ENCODE peak calls at places on chromosomes 3 and 15, in eight cellular contexts. One of them, this sample, is unnamed.

GRCh38 chr3:186400677-186401076 is 38.6 kb upstream of the DGKG start:
- DNase-seq in neural progenitor cell: no peak
- DNase-seq in A673: no peak
- DNase-seq in astrocyte of the spinal cord: no peak
- DNase-seq in Peyer's patch: no peak
- DNase-seq in stomach: no peak
- DNase-seq in fibroblast of mammary gland: peak; percentile 49
- DNase-seq in body of pancreas: no peak
- DNase-seq in this sample: no peak

GRCh38 chr15:55267401-55268053 is 22.1 kb downstream of the RAB27A start:
- DNase-seq in neural progenitor cell: no peak
- DNase-seq in Peyer's patch: peak; percentile 81
- DNase-seq in A673: peak; percentile 17
- DNase-seq in astrocyte of the spinal cord: peak; percentile 45
- DNase-seq in body of pancreas: peak; percentile 23
- DNase-seq in fibroblast of mammary gland: peak; percentile 43
- DNase-seq in stomach: peak; percentile 50
- DNase-seq in this sample: no peak

GRCh38 chr3:127171721-127172120 is 21.2 kb upstream of the PRR23E start:
- DNase-seq in neural progenitor cell: no peak
- DNase-seq in fibroblast of mammary gland: no peak
- DNase-seq in body of pancreas: no peak
- DNase-seq in A673: no peak
- DNase-seq in stomach: no peak
- DNase-seq in astrocyte of the spinal cord: no peak
- DNase-seq in Peyer's patch: peak; percentile 6
- DNase-seq in this sample: no peak

GRCh38 chr3:177471733-177472480 is 274.6 kb upstream of the TBL1XR1 start:
- DNase-seq in astrocyte of the spinal cord: no peak
- DNase-seq in body of pancreas: no peak
- DNase-seq in A673: no peak
- DNase-seq in stomach: no peak
- DNase-seq in Peyer's patch: no peak
- DNase-seq in fibroblast of mammary gland: no peak
- DNase-seq in neural progenitor cell: no peak
- DNase-seq in this sample: no peak

GRCh38 chr3:46706771-46707582 is 5.8 kb downstream of the TMIE start:
- DNase-seq in Peyer's patch: no peak
- DNase-seq in body of pancreas: peak; percentile 2
- DNase-seq in neural progenitor cell: no peak
- DNase-seq in A673: no peak
- DNase-seq in stomach: no peak
- DNase-seq in fibroblast of mammary gland: no peak
- DNase-seq in astrocyte of the spinal cord: no peak
- DNase-seq in this sample: no peak

GRCh38 chr3:103184772-103185171 is 750.0 kb downstream of the ZPLD1 start:
- DNase-seq in neural progenitor cell: no peak
- DNase-seq in stomach: no peak
- DNase-seq in body of pancreas: no peak
- DNase-seq in astrocyte of the spinal cord: peak; percentile 37
- DNase-seq in fibroblast of mammary gland: no peak
- DNase-seq in A673: no peak
- DNase-seq in Peyer's patch: no peak
- DNase-seq in this sample: no peak

GRCh38 chr3:148077318-148077923 is 620.3 kb upstream of the AGTR1 start:
- DNase-seq in stomach: no peak
- DNase-seq in fibroblast of mammary gland: peak; percentile 48
- DNase-seq in body of pancreas: no peak
- DNase-seq in Peyer's patch: no peak
- DNase-seq in A673: peak; percentile 54
- DNase-seq in astrocyte of the spinal cord: peak; percentile 70
- DNase-seq in neural progenitor cell: peak; percentile 36
- DNase-seq in this sample: no peak

GRCh38 chr3:87855626-87856025 is 203.2 kb downstream of the CGGBP1 start:
- DNase-seq in fibroblast of mammary gland: peak; percentile 73
- DNase-seq in astrocyte of the spinal cord: peak; percentile 41
- DNase-seq in Peyer's patch: no peak
- DNase-seq in A673: peak; percentile 17
- DNase-seq in neural progenitor cell: no peak
- DNase-seq in body of pancreas: no peak
- DNase-seq in stomach: no peak
- DNase-seq in this sample: no peak

GRCh38 chr15:91953432-91953831 is 99.9 kb downstream of the SLCO3A1 start:
- DNase-seq in Peyer's patch: no peak
- DNase-seq in body of pancreas: no peak
- DNase-seq in fibroblast of mammary gland: no peak
- DNase-seq in neural progenitor cell: no peak
- DNase-seq in A673: no peak
- DNase-seq in astrocyte of the spinal cord: no peak
- DNase-seq in stomach: no peak
- DNase-seq in this sample: no peak

GRCh38 chr3:170740726-170741591 is 129.0 kb downstream of the RPL22L1 start:
- DNase-seq in A673: peak; percentile 34
- DNase-seq in Peyer's patch: no peak
- DNase-seq in fibroblast of mammary gland: peak; percentile 99
- DNase-seq in neural progenitor cell: no peak
- DNase-seq in body of pancreas: peak; percentile 26
- DNase-seq in astrocyte of the spinal cord: peak; percentile 86
- DNase-seq in stomach: no peak
- DNase-seq in this sample: peak; percentile 91

GRCh38 chr3:37729119-37729518 is 132.6 kb upstream of the CTDSPL start:
- DNase-seq in Peyer's patch: no peak
- DNase-seq in fibroblast of mammary gland: peak; percentile 87
- DNase-seq in neural progenitor cell: no peak
- DNase-seq in body of pancreas: no peak
- DNase-seq in A673: no peak
- DNase-seq in astrocyte of the spinal cord: peak; percentile 31
- DNase-seq in stomach: no peak
- DNase-seq in this sample: no peak

GRCh38 chr3:67461667-67462142 is 192.7 kb downstream of the SUCLG2 start:
- DNase-seq in fibroblast of mammary gland: peak; percentile 71
- DNase-seq in astrocyte of the spinal cord: peak; percentile 59
- DNase-seq in A673: peak; percentile 0
- DNase-seq in Peyer's patch: no peak
- DNase-seq in body of pancreas: peak; percentile 33
- DNase-seq in neural progenitor cell: no peak
- DNase-seq in stomach: no peak
- DNase-seq in this sample: peak; percentile 20

GRCh38 chr15:59997070-59997701 is 6.9 kb upstream of the FOXB1 start:
- DNase-seq in Peyer's patch: no peak
- DNase-seq in stomach: no peak
- DNase-seq in neural progenitor cell: peak; percentile 95
- DNase-seq in A673: no peak
- DNase-seq in fibroblast of mammary gland: no peak
- DNase-seq in body of pancreas: peak; percentile 11
- DNase-seq in astrocyte of the spinal cord: no peak
- DNase-seq in this sample: no peak

GRCh38 chr3:177201707-177202397 is 4.6 kb upstream of the TBL1XR1 start:
- DNase-seq in body of pancreas: no peak
- DNase-seq in A673: no peak
- DNase-seq in neural progenitor cell: no peak
- DNase-seq in stomach: no peak
- DNase-seq in astrocyte of the spinal cord: peak; percentile 58
- DNase-seq in Peyer's patch: peak; percentile 62
- DNase-seq in fibroblast of mammary gland: no peak
- DNase-seq in this sample: no peak

GRCh38 chr3:25592510-25592968 is 72.2 kb downstream of the TOP2B start:
- DNase-seq in astrocyte of the spinal cord: peak; percentile 85
- DNase-seq in fibroblast of mammary gland: peak; percentile 84
- DNase-seq in body of pancreas: peak; percentile 29
- DNase-seq in Peyer's patch: no peak
- DNase-seq in stomach: no peak
- DNase-seq in A673: peak; percentile 24
- DNase-seq in neural progenitor cell: peak; percentile 43
- DNase-seq in this sample: no peak

GRCh38 chr3:39126532-39127071 is 19.1 kb downstream of the TTC21A start:
- DNase-seq in A673: peak; percentile 40
- DNase-seq in Peyer's patch: peak; percentile 46
- DNase-seq in neural progenitor cell: peak; percentile 52
- DNase-seq in body of pancreas: peak; percentile 73
- DNase-seq in fibroblast of mammary gland: peak; percentile 75
- DNase-seq in astrocyte of the spinal cord: peak; percentile 61
- DNase-seq in stomach: no peak
- DNase-seq in this sample: no peak

GRCh38 chr3:112982710-112983109 is 7.8 kb upstream of the CD200R1 start:
- DNase-seq in fibroblast of mammary gland: no peak
- DNase-seq in Peyer's patch: no peak
- DNase-seq in body of pancreas: no peak
- DNase-seq in astrocyte of the spinal cord: no peak
- DNase-seq in A673: no peak
- DNase-seq in neural progenitor cell: no peak
- DNase-seq in stomach: no peak
- DNase-seq in this sample: no peak

GRCh38 chr3:63931290-63931689 is 19.1 kb upstream of the SCAANT1 start:
- DNase-seq in fibroblast of mammary gland: no peak
- DNase-seq in neural progenitor cell: peak; percentile 56
- DNase-seq in stomach: no peak
- DNase-seq in A673: no peak
- DNase-seq in Peyer's patch: no peak
- DNase-seq in astrocyte of the spinal cord: no peak
- DNase-seq in body of pancreas: no peak
- DNase-seq in this sample: no peak

GRCh38 chr3:64355473-64355872 is 130.2 kb upstream of the PRICKLE2 start:
- DNase-seq in neural progenitor cell: peak; percentile 19
- DNase-seq in Peyer's patch: no peak
- DNase-seq in A673: no peak
- DNase-seq in astrocyte of the spinal cord: peak; percentile 53
- DNase-seq in fibroblast of mammary gland: peak; percentile 50
- DNase-seq in body of pancreas: no peak
- DNase-seq in stomach: no peak
- DNase-seq in this sample: no peak

GRCh38 chr3:185089751-185090150 is 63.1 kb downstream of the C3orf70 start:
- DNase-seq in astrocyte of the spinal cord: no peak
- DNase-seq in neural progenitor cell: no peak
- DNase-seq in body of pancreas: no peak
- DNase-seq in Peyer's patch: no peak
- DNase-seq in A673: no peak
- DNase-seq in stomach: no peak
- DNase-seq in fibroblast of mammary gland: no peak
- DNase-seq in this sample: no peak

GRCh38 chr3:81742581-81742980 is 18.9 kb downstream of the GBE1 start:
- DNase-seq in stomach: no peak
- DNase-seq in fibroblast of mammary gland: no peak
- DNase-seq in A673: no peak
- DNase-seq in body of pancreas: no peak
- DNase-seq in neural progenitor cell: no peak
- DNase-seq in astrocyte of the spinal cord: no peak
- DNase-seq in Peyer's patch: no peak
- DNase-seq in this sample: no peak

DNA sequence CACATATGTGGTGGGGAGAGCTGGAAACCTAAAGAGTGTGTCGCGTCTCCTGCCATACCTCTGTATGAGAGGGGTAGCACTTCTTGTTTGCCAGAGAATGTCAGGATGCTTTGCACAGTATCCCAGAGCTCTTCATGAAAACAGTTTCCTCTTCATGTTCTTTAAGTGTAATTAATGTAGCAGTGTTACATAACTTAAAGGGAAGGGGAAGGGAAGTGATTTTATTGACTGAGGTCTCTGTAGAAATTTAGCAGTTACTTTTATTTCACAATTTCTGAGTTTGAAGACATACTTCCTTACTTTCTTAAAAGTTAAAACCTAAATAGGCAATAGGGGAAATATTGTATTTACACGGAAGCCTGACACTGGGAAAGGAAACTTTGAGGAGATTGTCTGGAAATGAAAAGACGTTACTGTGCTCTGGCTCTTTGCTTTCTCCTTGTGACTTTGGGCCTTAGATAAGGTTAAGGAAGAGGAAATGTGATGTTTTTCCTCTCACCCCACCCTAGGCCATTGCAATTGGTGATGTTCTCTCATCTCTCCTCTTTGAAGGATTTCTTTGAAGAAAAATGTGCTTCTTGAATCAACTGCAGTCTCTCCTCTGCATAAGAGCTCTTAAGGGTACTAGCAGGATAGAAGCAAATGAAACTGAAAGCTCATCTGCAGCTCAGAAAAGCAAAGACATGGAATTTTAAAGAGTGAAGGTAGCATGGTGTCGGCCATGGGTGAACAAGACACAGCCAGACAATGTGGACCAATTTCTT is 6.0 kb downstream of the NXPE3 start:
- DNase-seq in fibroblast of mammary gland: no peak
- DNase-seq in neural progenitor cell: no peak
- DNase-seq in Peyer's patch: no peak
- DNase-seq in stomach: no peak
- DNase-seq in astrocyte of the spinal cord: no peak
- DNase-seq in A673: no peak
- DNase-seq in body of pancreas: no peak
- DNase-seq in this sample: no peak
- H3K4me3 ChIP-seq in fibroblast of mammary gland: no peak overlapping the region
- H3K4me3 ChIP-seq in neural progenitor cell: no peak overlapping the region
- H3K4me3 ChIP-seq in Peyer's patch: no peak overlapping the region
- H3K4me3 ChIP-seq in stomach: no peak overlapping the region
- H3K4me3 ChIP-seq in astrocyte of the spinal cord: no peak overlapping the region
- H3K4me3 ChIP-seq in A673: no peak overlapping the region
- H3K4me3 ChIP-seq in body of pancreas: no peak overlapping the region
- H3K4me3 ChIP-seq in this sample: no peak overlapping the region

GRCh38 chr15:67501177-67501835 is 19.6 kb upstream of the C15orf61 start:
- DNase-seq in fibroblast of mammary gland: peak; percentile 51
- DNase-seq in astrocyte of the spinal cord: peak; percentile 55
- DNase-seq in body of pancreas: no peak
- DNase-seq in neural progenitor cell: no peak
- DNase-seq in Peyer's patch: no peak
- DNase-seq in A673: peak; percentile 45
- DNase-seq in stomach: no peak
- DNase-seq in this sample: peak; percentile 33
- TF ChIP-seq CTCF in fibroblast of mammary gland: peak; percentile 47
- TF ChIP-seq CTCF in astrocyte of the spinal cord: peak; percentile 45
- TF ChIP-seq CTCF in body of pancreas: peak; percentile 48
- TF ChIP-seq CTCF in neural progenitor cell: peak; percentile 20
- TF ChIP-seq CTCF in Peyer's patch: no peak
- TF ChIP-seq CTCF in A673: peak; percentile 57
- TF ChIP-seq CTCF in stomach: no peak
- TF ChIP-seq CTCF in this sample: peak; percentile 46

GRCh38 chr15:99070268-99070667 is 34.6 kb upstream of the SYNM start:
- DNase-seq in Peyer's patch: no peak
- DNase-seq in neural progenitor cell: no peak
- DNase-seq in A673: no peak
- DNase-seq in stomach: no peak
- DNase-seq in fibroblast of mammary gland: no peak
- DNase-seq in body of pancreas: no peak
- DNase-seq in astrocyte of the spinal cord: no peak
- DNase-seq in this sample: no peak
- H3K4me3 ChIP-seq in Peyer's patch: no peak overlapping the region
- H3K4me3 ChIP-seq in neural progenitor cell: no peak overlapping the region
- H3K4me3 ChIP-seq in A673: no peak overlapping the region
- H3K4me3 ChIP-seq in stomach: no peak overlapping the region
- H3K4me3 ChIP-seq in fibroblast of mammary gland: no peak overlapping the region
- H3K4me3 ChIP-seq in body of pancreas: no peak overlapping the region
- H3K4me3 ChIP-seq in astrocyte of the spinal cord: no peak overlapping the region
- H3K4me3 ChIP-seq in this sample: no peak overlapping the region

DNA sequence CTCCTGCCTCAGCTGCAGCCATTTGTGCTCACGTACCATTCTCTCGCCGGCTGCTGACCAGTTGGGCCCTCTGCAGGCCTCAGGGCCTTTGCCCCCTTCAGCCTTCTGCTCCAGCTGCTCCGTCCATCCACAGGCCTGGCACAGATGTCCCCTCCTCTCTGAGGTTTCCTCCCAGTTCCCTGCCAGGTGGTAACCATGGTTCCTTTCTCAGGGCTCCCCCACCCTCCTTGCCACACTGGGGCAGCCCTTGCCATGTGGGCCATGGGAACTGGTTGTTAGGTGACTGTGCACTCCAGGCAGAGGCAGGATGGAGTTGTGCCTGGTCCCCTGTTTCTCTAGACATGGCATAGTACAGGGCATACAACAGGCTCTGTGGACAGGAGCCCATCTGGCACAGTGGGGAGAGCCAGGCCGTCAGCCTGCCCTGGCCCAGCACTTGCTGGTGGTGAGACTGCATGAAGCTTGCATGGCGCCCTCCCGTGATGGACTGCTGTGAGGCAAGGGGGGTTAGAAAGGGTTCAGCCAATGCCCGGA is 148.9 kb downstream of the DNAJB8 start:
- DNase-seq in fibroblast of mammary gland: no peak
- DNase-seq in Peyer's patch: no peak
- DNase-seq in A673: no peak
- DNase-seq in stomach: peak; percentile 18
- DNase-seq in neural progenitor cell: no peak
- DNase-seq in body of pancreas: peak; percentile 88
- DNase-seq in astrocyte of the spinal cord: no peak
- DNase-seq in this sample: no peak
- TF ChIP-seq CTCF in fibroblast of mammary gland: no peak
- TF ChIP-seq CTCF in Peyer's patch: no peak
- TF ChIP-seq CTCF in A673: no peak
- TF ChIP-seq CTCF in stomach: no peak
- TF ChIP-seq CTCF in neural progenitor cell: no peak
- TF ChIP-seq CTCF in body of pancreas: no peak
- TF ChIP-seq CTCF in astrocyte of the spinal cord: no peak
- TF ChIP-seq CTCF in this sample: no peak

This sample was measured in astrocyte of the cerebellum.